ENCODE peak calls at places on chromosomes 11 and 22, in four cellular contexts. A is tibial nerve, T is Caco-2, Z is trophoblast cell. E is an unnamed sample.
A peak's percentile ranks its signal among the peaks of the same experiment; 100 is the strongest.

GRCh38 chr11:11313426-11313825 is 39.6 kb downstream of the CSNK2A3 start:
- DNase-seq in Z (peak; percentile 49), A (no peak), T (no peak), E (no peak)

GRCh38 chr11:117986981-117987495 is 844 bp downstream of the IL10RA start:
- DNase-seq in Z (peak; percentile 81), T (no peak), A (no peak), E (peak; percentile 56)

GRCh38 chr11:12746593-12747097 is 72.4 kb downstream of the TEAD1 start:
- DNase-seq in A (no peak), T (no peak), Z (peak; percentile 41), E (no peak)

GRCh38 chr11:61795459-61795858 is 2.7 kb downstream of the FEN1 start:
- DNase-seq in A (no peak), Z (no peak), T (no peak), E (no peak)

GRCh38 chr11:102345923-102346322 is 1.1 kb upstream of the BIRC2 start:
- DNase-seq in T (no peak), A (no peak), Z (peak; percentile 85), E (peak; percentile 28)

GRCh38 chr11:58318532-58318931 is 40.3 kb downstream of the OR5B17 start:
- DNase-seq in Z (no peak), T (no peak), A (no peak), E (no peak)

GRCh38 chr22:29065468-29066190 is 4.0 kb upstream of the C22orf31 start:
- DNase-seq in T (no peak), A (no peak), Z (no peak), E (no peak)

GRCh38 chr11:46903846-46904245 is 14.5 kb downstream of the LRP4 start:
- DNase-seq in T (no peak), A (no peak), Z (no peak), E (no peak)

GRCh38 chr11:45289369-45289768 is 3.2 kb upstream of the SYT13 start:
- DNase-seq in T (no peak), Z (peak; percentile 11), A (no peak), E (no peak)

GRCh38 chr11:46386674-46387073 is 4.9 kb downstream of the CHRM4 start:
- DNase-seq in Z (peak; percentile 29), T (no peak), A (no peak), E (no peak)

GRCh38 chr11:34104680-34105078 is 750 bp upstream of the NAT10 start:
- DNase-seq in A (no peak), T (no peak), Z (peak; percentile 3), E (no peak)

GRCh38 chr11:121754603-121755002 is 301.8 kb upstream of the SORL1-AS1 start:
- DNase-seq in Z (no peak), A (no peak), T (no peak), E (no peak)

GRCh38 chr11:67022961-67023956 is at the start of gene SYT12:
- DNase-seq in Z (peak; percentile 47), T (no peak), A (no peak), E (no peak)
- H3K4me3 ChIP-seq in Z (peak within 1 kb of the TSS; percentile 50), T (peak within 1 kb of the TSS; percentile 50), A (peak within 1 kb of the TSS; percentile 54), E (peak within 1 kb of the TSS; percentile 55)

DNA sequence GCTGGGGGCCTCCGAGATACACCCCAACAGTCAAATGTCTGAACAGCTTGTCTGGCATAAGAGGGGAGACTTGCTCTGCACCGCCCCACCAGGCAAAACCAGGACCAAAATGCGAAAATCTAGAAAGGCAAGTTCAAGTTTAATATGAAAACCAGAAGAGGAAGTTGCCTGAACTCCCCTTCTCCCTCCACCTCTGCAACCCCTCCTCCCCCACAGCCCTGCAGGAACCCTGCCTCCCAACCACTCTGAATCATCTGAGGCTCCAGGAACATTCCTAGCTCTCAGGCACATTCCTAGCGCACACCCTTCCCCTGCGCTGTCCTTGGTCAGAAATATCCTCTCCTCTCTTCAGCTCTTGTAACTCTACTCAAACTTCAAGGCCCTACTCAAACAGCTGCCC is 36.7 kb downstream of the ISX start:
- DNase-seq in A (no peak), T (peak; percentile 49), Z (peak; percentile 17), E (no peak)
- H3K36me3 ChIP-seq in A (no peaks in the 10 kb centered on the region), T (no peaks in the 10 kb centered on the region), Z (no peaks in the 10 kb centered on the region), E (no peaks in the 10 kb centered on the region)

DNA sequence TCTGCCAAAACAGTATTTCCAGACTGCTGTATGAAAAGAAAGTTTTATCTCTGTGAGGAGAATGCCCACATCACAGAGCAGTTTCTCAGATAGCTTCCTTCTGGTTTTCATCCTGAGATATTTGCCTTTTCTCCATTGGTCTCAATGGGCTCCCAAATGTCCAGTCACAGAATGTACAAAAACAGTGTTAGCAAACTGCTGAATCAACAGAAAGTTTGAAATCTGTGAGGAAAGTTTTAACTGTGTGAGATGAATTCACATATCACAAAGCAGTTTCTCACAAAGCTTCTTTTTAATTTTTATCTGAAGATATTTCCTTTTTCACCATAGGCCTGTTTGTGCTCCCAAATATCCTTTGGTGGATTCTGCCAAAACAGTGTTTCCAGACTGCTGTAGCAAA is 207.2 kb upstream of the TRIM48 start:
- DNase-seq in A (no peak), Z (no peak), T (no peak), E (no peak)
- H3K9me3 ChIP-seq in A (no peaks in the 10 kb centered on the region), Z (no peaks in the 10 kb centered on the region), T (peaks cover 33% of the 10 kb centered on the region), E (peaks cover 5% of the 10 kb centered on the region)

GRCh38 chr11:124869331-124869730 is 4.1 kb downstream of the ROBO3 start:
- DNase-seq in Z (no peak), T (peak; percentile 21), A (no peak), E (no peak)
- H3K4me3 ChIP-seq in Z (no peak overlapping the region), T (no peak overlapping the region), A (no peak overlapping the region), E (peak overlapping the region; percentile 29)

GRCh38 chr11:820655-821512 is 2.2 kb downstream of the PNPLA2 start:
- DNase-seq in A (no peak), Z (peak; percentile 66), T (no peak), E (no peak)
- H3K36me3 ChIP-seq in A (peaks cover 45% of the 10 kb centered on the region), Z (peaks cover 25% of the 10 kb centered on the region), T (peaks cover 2% of the 10 kb centered on the region), E (peaks cover 27% of the 10 kb centered on the region)

DNA sequence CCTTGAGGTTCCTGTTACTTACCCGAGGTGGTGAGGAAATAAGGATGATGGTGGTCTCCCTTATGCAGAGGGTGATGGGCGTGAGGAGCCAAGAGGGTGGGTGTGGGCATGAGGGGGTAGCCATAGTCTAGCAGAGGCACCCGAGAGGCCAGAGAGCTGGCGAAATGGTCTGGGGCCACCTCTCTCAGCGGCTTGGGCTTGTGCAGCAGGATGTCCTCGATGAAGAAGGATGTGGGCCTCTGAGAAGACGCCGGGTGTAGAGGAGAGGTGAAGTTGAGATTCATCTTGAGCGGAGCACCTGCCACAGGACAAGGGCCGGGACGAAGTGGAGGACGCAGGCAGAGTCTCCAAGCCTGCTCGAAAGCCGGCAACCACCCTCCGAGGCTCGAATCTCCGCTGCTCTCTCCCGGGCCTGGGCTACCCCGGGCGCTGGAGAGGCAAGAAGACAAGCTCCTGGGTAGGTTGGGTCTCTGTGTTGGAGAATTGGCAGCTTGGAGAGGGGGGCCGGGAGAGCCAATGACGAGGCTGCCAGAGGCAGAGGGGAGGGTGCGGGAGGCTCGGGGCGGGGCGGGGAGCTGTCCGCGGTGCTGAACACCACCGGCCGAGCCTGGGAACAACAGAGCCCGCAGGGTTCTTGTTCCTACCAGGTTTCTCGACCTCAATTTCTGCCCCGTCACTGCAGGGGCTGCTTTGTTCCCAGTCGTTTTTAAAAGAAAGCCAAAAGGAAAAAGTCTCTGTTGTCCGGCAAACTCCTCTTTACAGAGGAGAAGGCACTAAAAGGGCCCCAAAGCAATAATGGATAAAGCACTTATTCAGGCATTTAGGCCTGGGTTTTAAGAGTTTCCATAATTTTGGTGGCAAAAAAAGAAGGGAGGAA is at the start of gene BSX:
- DNase-seq in A (no peak), Z (peak; percentile 62), T (peak; percentile 73), E (peak; percentile 5)
- H3K9me3 ChIP-seq in A (no peaks in the 10 kb centered on the region), Z (peaks cover 9% of the 10 kb centered on the region), T (no peaks in the 10 kb centered on the region), E (no peaks in the 10 kb centered on the region)

E was measured in effector memory CD4-positive, alpha-beta T cell.